ENCODE peak calls at places on chromosome 1, in six cellular contexts. V is mesendoderm, P is H1, J is IMR-90, Y is H9, W is mesenchymal stem cell. C is an unnamed sample.

GRCh38 chr1:5164155-5164554 is 509.7 kb downstream of the AJAP1 start:
- DNase-seq in V (peak; percentile 58), W (no peak), Y (no peak), P (no peak), J (no peak), C (no peak)

GRCh38 chr1:100734716-100735115 is 15.2 kb downstream of the VCAM1 start:
- DNase-seq in W (peak; percentile 75), Y (no peak), J (peak; percentile 80), P (no peak), V (no peak), C (no peak)

GRCh38 chr1:47678464-47678980 is 240.7 kb downstream of the FOXD2 start:
- DNase-seq in W (no peak), V (no peak), J (no peak), P (peak; percentile 33), Y (peak; percentile 15), C (no peak)

GRCh38 chr1:84851839-84852238 is 41.2 kb downstream of the LPAR3 start:
- DNase-seq in W (peak; percentile 90), V (no peak), J (peak; percentile 91), P (no peak), Y (no peak), C (no peak)

GRCh38 chr1:156608036-156608674 is 6.9 kb upstream of the GPATCH4 start:
- DNase-seq in Y (peak; percentile 76), P (peak; percentile 52), J (peak; percentile 75), W (peak; percentile 79), V (peak; percentile 90), C (no peak)

GRCh38 chr1:196732526-196732925 is 42.1 kb upstream of the CFHR3 start:
- DNase-seq in Y (peak; percentile 31), V (peak; percentile 68), P (no peak), W (peak; percentile 3), J (no peak), C (no peak)

GRCh38 chr1:9129391-9130041 is 614 bp upstream of the GPR157 start:
- DNase-seq in J (no peak), Y (peak; percentile 94), V (peak; percentile 92), P (peak; percentile 98), W (peak; percentile 66), C (peak; percentile 86)

GRCh38 chr1:98315309-98315708 is 346.2 kb upstream of the SNX7 start:
- DNase-seq in Y (no peak), W (peak; percentile 49), V (no peak), J (peak; percentile 81), P (no peak), C (no peak)

GRCh38 chr1:175597969-175598765 is 145.2 kb downstream of the TNR start:
- DNase-seq in V (no peak), P (no peak), W (peak; percentile 71), Y (no peak), J (peak; percentile 3), C (no peak)

GRCh38 chr1:77889671-77890070 is 1.2 kb downstream of the NEXN start:
- DNase-seq in V (peak; percentile 14), P (no peak), Y (no peak), W (peak; percentile 82), J (peak; percentile 91), C (no peak)

GRCh38 chr1:61157420-61157987 is 75.1 kb downstream of the NFIA start:
- DNase-seq in W (peak; percentile 74), Y (no peak), V (no peak), J (peak; percentile 66), P (no peak), C (no peak)

GRCh38 chr1:175976865-175977642 is 230.0 kb downstream of the COP1 start:
- DNase-seq in W (peak; percentile 32), Y (no peak), V (no peak), P (no peak), J (peak; percentile 66), C (no peak)

GRCh38 chr1:73800376-73800775 is 397.6 kb downstream of the LRRIQ3 start:
- DNase-seq in W (peak; percentile 25), V (no peak), P (no peak), J (no peak), Y (no peak), C (no peak)

GRCh38 chr1:221961532-221962292 is 219.8 kb upstream of the DUSP10 start:
- DNase-seq in Y (no peak), P (no peak), J (peak; percentile 61), W (peak; percentile 82), V (peak; percentile 40), C (no peak)

GRCh38 chr1:159829822-159830455 is 3.3 kb downstream of the SLAMF8 start:
- DNase-seq in P (no peak), Y (no peak), V (peak; percentile 43), W (peak; percentile 84), J (peak; percentile 81), C (no peak)

GRCh38 chr1:215476541-215476940 is 90.6 kb upstream of the KCTD3 start:
- DNase-seq in W (peak; percentile 60), V (no peak), P (no peak), Y (no peak), J (peak; percentile 54), C (no peak)

GRCh38 chr1:246176126-246177024 is 330.7 kb downstream of the SMYD3 start:
- DNase-seq in J (peak; percentile 29), V (peak; percentile 22), W (peak; percentile 61), P (no peak), Y (no peak), C (no peak)

GRCh38 chr1:156496211-156496761 is 4.3 kb downstream of the MEF2D start:
- DNase-seq in P (no peak), V (no peak), J (peak; percentile 28), Y (no peak), W (no peak), C (no peak)

GRCh38 chr1:197618065-197618464 is 157.2 kb downstream of the DENND1B start:
- DNase-seq in P (no peak), W (no peak), Y (no peak), V (no peak), J (peak; percentile 34), C (no peak)

GRCh38 chr1:116033322-116033721 is 57.0 kb downstream of the SLC22A15 start:
- DNase-seq in J (no peak), W (no peak), Y (no peak), P (no peak), V (peak; percentile 17), C (peak; percentile 74)

GRCh38 chr1:119275145-119275929 is 93.2 kb upstream of the HAO2 start:
- DNase-seq in J (peak; percentile 67), V (peak; percentile 67), W (peak; percentile 58), P (peak; percentile 59), Y (peak; percentile 54), C (peak; percentile 52)

GRCh38 chr1:224203243-224204016 is 20.4 kb downstream of the DEGS1 start:
- DNase-seq in V (peak; percentile 93), P (peak; percentile 75), Y (peak; percentile 67), W (peak; percentile 73), J (peak; percentile 83), C (no peak)

GRCh38 chr1:223639333-223639749 is 26.2 kb downstream of the CAPN8 start:
- DNase-seq in P (no peak), J (no peak), Y (no peak), W (no peak), V (no peak), C (no peak)

GRCh38 chr1:152398812-152399698 is 15.0 kb downstream of the CRNN start:
- DNase-seq in P (no peak), W (no peak), V (peak; percentile 2), J (no peak), Y (no peak), C (no peak)

GRCh38 chr1:209614906-209615305 is 31.4 kb downstream of the CAMK1G start:
- DNase-seq in Y (no peak), V (no peak), W (no peak), P (no peak), J (no peak), C (no peak)

GRCh38 chr1:209617755-209618154 is 34.2 kb downstream of the CAMK1G start:
- DNase-seq in V (no peak), Y (no peak), J (no peak), P (no peak), W (no peak), C (no peak)

GRCh38 chr1:209618291-209618690 is 33.9 kb downstream of the LAMB3 start:
- DNase-seq in Y (no peak), P (no peak), J (no peak), W (no peak), V (no peak), C (no peak)

GRCh38 chr1:209617047-209617673 is 33.6 kb downstream of the CAMK1G start:
- DNase-seq in W (no peak), J (no peak), Y (no peak), V (no peak), P (no peak), C (no peak)

DNA sequence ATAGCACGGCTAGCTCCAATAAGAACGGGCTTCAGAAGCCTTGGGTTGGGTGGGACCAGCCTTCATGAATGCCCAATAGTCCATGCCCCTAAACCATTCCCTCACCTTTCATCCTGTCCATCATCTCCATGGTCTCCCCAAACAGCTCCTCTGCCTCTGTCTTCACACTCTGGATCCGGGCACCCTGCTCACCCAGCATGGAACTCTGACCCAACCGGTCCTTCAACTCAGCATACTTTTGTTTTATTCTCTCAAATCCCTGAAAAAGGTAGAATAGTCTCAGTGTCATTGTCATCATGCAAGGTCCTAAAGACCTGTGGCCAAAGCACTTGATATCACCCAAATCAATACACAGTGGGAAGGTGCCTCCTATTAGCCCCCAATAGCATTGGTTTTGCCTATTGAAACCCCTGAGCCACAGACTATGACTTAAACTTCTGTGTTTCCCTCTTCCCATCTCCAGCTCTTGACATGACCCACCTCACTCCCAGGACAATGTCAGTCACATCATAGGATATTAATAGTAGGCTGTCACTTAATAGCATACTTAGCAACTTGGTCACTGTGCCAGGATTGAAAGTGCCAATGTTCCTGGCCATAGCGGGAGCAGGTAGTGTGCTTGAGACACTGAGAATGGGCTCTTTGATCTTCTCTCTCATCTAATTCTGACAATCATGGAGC is 33.0 kb downstream of the CAMK1G start:
- DNase-seq in P (no peak), V (no peak), J (no peak), W (no peak), Y (no peak), C (no peak)
- H2BK15ac ChIP-seq in P (no peak overlapping the region), V (no peak overlapping the region), J (no peak overlapping the region), W (no peak overlapping the region), Y (no peak overlapping the region), C (no peak overlapping the region)

GRCh38 chr1:71948561-71948960 is 333.8 kb downstream of the NEGR1 start:
- DNase-seq in P (no peak), Y (no peak), J (no peak), W (no peak), V (no peak), C (no peak)
- H2AK5ac ChIP-seq in P (no peak overlapping the region), Y (no peak overlapping the region), J (no peak overlapping the region), W (no peak overlapping the region), V (no peak overlapping the region), C (no peak overlapping the region)

DNA sequence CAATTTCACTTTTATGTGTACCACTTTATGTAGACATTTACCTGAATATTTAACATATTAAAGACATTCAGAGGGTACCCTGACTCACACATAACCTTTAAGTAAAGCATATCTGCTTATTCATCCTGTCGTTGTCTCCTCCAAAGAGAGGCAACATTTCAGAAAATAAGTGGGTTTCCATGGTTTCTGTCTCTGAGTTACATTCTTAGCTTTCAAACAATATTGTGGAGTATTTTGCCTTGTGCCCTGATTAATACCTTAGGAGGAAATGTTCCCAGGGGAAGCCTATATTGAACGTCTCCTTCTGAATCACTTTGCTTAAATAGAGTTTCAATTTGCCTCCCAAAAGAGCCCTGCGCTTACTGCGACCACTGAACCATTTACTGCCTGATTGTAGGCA is 26.1 kb downstream of the PALMD start:
- DNase-seq in Y (no peak), W (no peak), J (no peak), P (no peak), V (no peak), C (no peak)
- H2BK15ac ChIP-seq in Y (no peak overlapping the region), W (no peak overlapping the region), J (no peak overlapping the region), P (no peak overlapping the region), V (no peak overlapping the region), C (no peak overlapping the region)

GRCh38 chr1:27959792-27960603 is at the start of gene XKR8:
- DNase-seq in V (peak; percentile 94), Y (peak; percentile 90), W (peak; percentile 80), P (peak; percentile 92), J (peak; percentile 57), C (peak; percentile 83)
- H2AK5ac ChIP-seq in V (peak within 1 kb of the TSS; percentile 85), Y (no peak within 1 kb of the TSS), W (peak within 1 kb of the TSS; percentile 53), P (no peak within 1 kb of the TSS), J (peak within 1 kb of the TSS; percentile 80), C (peak within 1 kb of the TSS; percentile 40)